ENCODE peak calls at places on chromosomes 4 and X, in nine cellular contexts. B is glutamatergic neuron; R is EL; A is HEK293T; X is AG04449; F is GM04504; T is activated T-cell treated with anti-CD3 and anti-CD28 coated beads for 1 hour; W is endothelial cell; D is naive thymus-derived CD4-positive, alpha-beta T cell. Y is an unnamed sample.

GRCh38 chrX:153333271-153333670 is 682 bp upstream of the ZNF275 start:
- DNase-seq in R (peak), X (peak), F (peak), T (no peak), B (no peak), W (no peak), A (no peak), D (no peak), Y (no peak)

GRCh38 chr4:42642136-42642797 is 14.6 kb downstream of the ATP8A1 start:
- DNase-seq in A (no peak), T (no peak), W (no peak), R (no peak), F (no peak), B (no peak), D (no peak), X (no peak), Y (no peak)

GRCh38 chrX:140507982-140508305 is 3.1 kb upstream of the SOX3 start:
- DNase-seq in X (no peak), A (peak), T (no peak), F (no peak), B (peak), W (peak), D (no peak), R (no peak), Y (no peak)

GRCh38 chrX:19204623-19205022 is 82.4 kb upstream of the ADGRG2 start:
- DNase-seq in X (no peak), D (no peak), B (no peak), A (no peak), T (no peak), W (no peak), R (no peak), F (no peak), Y (no peak)

GRCh38 chr4:78704981-78705757 is 71.0 kb upstream of the BMP2K start:
- DNase-seq in F (peak), D (no peak), B (no peak), A (no peak), X (peak), T (no peak), R (peak), W (no peak), Y (no peak)

GRCh38 chrX:150848914-150849365 is 49.5 kb downstream of the CD99L2 start:
- DNase-seq in R (no peak), X (no peak), D (no peak), T (no peak), F (no peak), W (no peak), A (no peak), B (no peak), Y (no peak)

GRCh38 chr4:174934360-174934759 is 16.2 kb downstream of the ADAM29 start:
- DNase-seq in X (no peak), R (no peak), F (no peak), A (no peak), W (no peak), T (no peak), B (no peak), D (no peak), Y (no peak)

GRCh38 chrX:37824491-37825224 is 22.7 kb downstream of the DYNLT3 start:
- DNase-seq in R (no peak), W (no peak), T (no peak), A (no peak), X (no peak), B (no peak), D (no peak), F (no peak), Y (no peak)

GRCh38 chr4:80446664-80447063 is 111.1 kb downstream of the CFAP299 start:
- DNase-seq in F (peak), T (no peak), R (peak), W (no peak), D (no peak), B (no peak), X (no peak), A (no peak), Y (no peak)

GRCh38 chr4:48167538-48168263 is 33.7 kb upstream of the TXK start:
- DNase-seq in X (no peak), A (no peak), W (no peak), F (no peak), B (no peak), D (no peak), R (no peak), T (no peak), Y (no peak)

Y was measured in GM06990.